ENCODE peak calls at places on chromosomes 16 and 17, in six cellular contexts. N is spleen, Y is MM.1S, D is fibroblast of lung, Q is esophagus muscularis mucosa, B is RWPE1. X is an unnamed sample.

GRCh38 chr16:87411375-87412271 is 19.5 kb downstream of the MAP1LC3B start:
- DNase-seq in N (peak), Y (no peak), D (no peak), Q (no peak), B (no peak), X (no peak)

GRCh38 chr16:89317101-89317671 is 99.7 kb downstream of the ZNF778 start:
- DNase-seq in N (peak), Y (no peak), D (no peak), Q (no peak), B (no peak), X (no peak)

GRCh38 chr16:82992826-82993225 is 366.1 kb downstream of the CDH13 start:
- DNase-seq in N (no peak), Y (no peak), D (no peak), Q (no peak), B (no peak), X (no peak)

GRCh38 chr16:87914326-87914725 is 22.0 kb downstream of the CA5A start:
- DNase-seq in N (no peak), Y (no peak), D (no peak), Q (no peak), B (no peak), X (no peak)

GRCh38 chr16:3950343-3951193 is 70.1 kb upstream of the CREBBP start:
- DNase-seq in N (no peak), Y (no peak), D (peak), Q (no peak), B (peak), X (no peak)

GRCh38 chr16:56477096-56477878 is 25.9 kb downstream of the OGFOD1 start:
- DNase-seq in N (no peak), Y (no peak), D (peak), Q (no peak), B (peak), X (peak)

GRCh38 chr16:88907768-88908167 is 41.3 kb upstream of the PABPN1L start:
- DNase-seq in N (no peak), Y (no peak), D (peak), Q (no peak), B (peak), X (peak)

GRCh38 chr16:88686062-88686438 is 257 bp downstream of the SNAI3 start:
- DNase-seq in N (peak), Y (peak), D (no peak), Q (no peak), B (no peak), X (no peak)

GRCh38 chr16:31093132-31093703 is 1.4 kb downstream of the VKORC1 start:
- DNase-seq in N (peak), Y (no peak), D (peak), Q (no peak), B (peak), X (no peak)

GRCh38 chr16:16093625-16094332 is 129.5 kb downstream of the ABCC6 start:
- DNase-seq in N (no peak), Y (no peak), D (no peak), Q (no peak), B (no peak), X (no peak)

GRCh38 chr17:58329808-58330543 is 1.4 kb upstream of the TSPOAP1 start:
- DNase-seq in N (no peak), Y (peak), D (no peak), Q (no peak), B (no peak), X (no peak)

GRCh38 chr17:61309362-61309761 is 90.3 kb upstream of the TBX2 start:
- DNase-seq in N (no peak), Y (no peak), D (no peak), Q (no peak), B (no peak), X (no peak)

GRCh38 chr17:7015587-7016020 is 3.2 kb downstream of the RNASEK start:
- DNase-seq in N (peak), Y (peak), D (no peak), Q (no peak), B (no peak), X (no peak)

GRCh38 chr17:66191607-66192377 is at the start of gene CEP112:
- DNase-seq in N (peak), Y (peak), D (peak), Q (no peak), B (peak), X (no peak)

GRCh38 chr16:89586853-89587252 is 11.3 kb downstream of the CPNE7 start:
- DNase-seq in N (no peak), Y (no peak), D (peak), Q (no peak), B (no peak), X (no peak)

GRCh38 chr16:31476305-31477219 is 4.6 kb downstream of the TGFB1I1 start:
- DNase-seq in N (peak), Y (peak), D (no peak), Q (no peak), B (no peak), X (no peak)

GRCh38 chr16:88591577-88592021 is 21.4 kb downstream of the ZC3H18 start:
- DNase-seq in N (no peak), Y (peak), D (peak), Q (peak), B (no peak), X (no peak)

GRCh38 chr16:50665128-50665878 is 15.8 kb downstream of the SNX20 start:
- DNase-seq in N (peak), Y (peak), D (peak), Q (peak), B (peak), X (no peak)

GRCh38 chr17:27810211-27810901 is 10.0 kb upstream of the NOS2 start:
- DNase-seq in N (no peak), Y (peak), D (no peak), Q (no peak), B (no peak), X (no peak)

GRCh38 chr17:73799781-73800627 is 155.8 kb upstream of the SDK2 start:
- DNase-seq in N (no peak), Y (no peak), D (no peak), Q (no peak), B (peak), X (no peak)

GRCh38 chr16:69522732-69523404 is 42.9 kb upstream of the NFAT5 start:
- DNase-seq in N (no peak), Y (no peak), D (no peak), Q (no peak), B (no peak), X (no peak)

GRCh38 chr17:14198013-14198412 is 38.6 kb downstream of the CDRT15 start:
- DNase-seq in N (no peak), Y (no peak), D (no peak), Q (no peak), B (no peak), X (no peak)

GRCh38 chr17:8706431-8706830 is 38.2 kb downstream of the CCDC42 start:
- DNase-seq in N (no peak), Y (no peak), D (no peak), Q (no peak), B (no peak), X (no peak)

GRCh38 chr17:78343433-78344201 is 16.3 kb downstream of the SOCS3 start:
- DNase-seq in N (peak), Y (peak), D (no peak), Q (no peak), B (no peak), X (no peak)

GRCh38 chr16:88069397-88070168 is 118.3 kb downstream of the BANP start:
- DNase-seq in N (peak), Y (peak), D (no peak), Q (no peak), B (no peak), X (no peak)

GRCh38 chr17:72715906-72716572 is 376.4 kb downstream of the SLC39A11 start:
- DNase-seq in N (no peak), Y (no peak), D (peak), Q (no peak), B (peak), X (peak)

GRCh38 chr16:69055003-69055402 is 50.5 kb upstream of the HAS3 start:
- DNase-seq in N (no peak), Y (no peak), D (peak), Q (no peak), B (no peak), X (no peak)

GRCh38 chr17:12789075-12789975 is at the start of gene ARHGAP44:
- DNase-seq in N (peak), Y (no peak), D (peak), Q (no peak), B (peak), X (peak)
- H3K27ac ChIP-seq in N (peak), Y (no peak), D (no peak), Q (peak), B (no peak), X (no peak)

DNA sequence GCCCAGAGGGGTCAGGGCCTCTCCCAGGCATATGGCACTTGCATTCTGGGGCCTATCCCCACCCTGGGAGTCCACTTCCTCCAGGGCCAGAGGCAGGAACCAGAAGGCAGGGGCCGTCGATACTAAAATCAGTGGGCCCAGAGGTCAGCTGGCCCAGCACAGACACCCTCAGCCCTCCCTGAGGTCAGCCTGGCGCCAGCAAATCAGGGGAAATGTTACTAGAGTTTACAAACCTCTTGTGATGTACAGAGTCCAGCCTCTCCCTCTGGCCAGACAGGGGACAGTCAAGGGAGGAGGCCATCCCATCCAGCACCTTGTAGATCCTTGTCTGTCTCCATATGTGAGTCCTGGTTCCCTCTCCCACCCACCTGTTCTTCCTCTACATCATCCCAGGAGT is 10.8 kb downstream of the CDH5 start:
- DNase-seq in N (peak), Y (no peak), D (no peak), Q (no peak), B (no peak), X (no peak)
- H3K27ac ChIP-seq in N (no peak), Y (no peak), D (no peak), Q (peak), B (no peak), X (no peak)

GRCh38 chr17:75151893-75152292 is 2.4 kb downstream of the JPT1 start:
- DNase-seq in N (no peak), Y (no peak), D (peak), Q (no peak), B (peak), X (no peak)
- H3K27ac ChIP-seq in N (no peak), Y (no peak), D (no peak), Q (no peak), B (peak), X (no peak)

DNA sequence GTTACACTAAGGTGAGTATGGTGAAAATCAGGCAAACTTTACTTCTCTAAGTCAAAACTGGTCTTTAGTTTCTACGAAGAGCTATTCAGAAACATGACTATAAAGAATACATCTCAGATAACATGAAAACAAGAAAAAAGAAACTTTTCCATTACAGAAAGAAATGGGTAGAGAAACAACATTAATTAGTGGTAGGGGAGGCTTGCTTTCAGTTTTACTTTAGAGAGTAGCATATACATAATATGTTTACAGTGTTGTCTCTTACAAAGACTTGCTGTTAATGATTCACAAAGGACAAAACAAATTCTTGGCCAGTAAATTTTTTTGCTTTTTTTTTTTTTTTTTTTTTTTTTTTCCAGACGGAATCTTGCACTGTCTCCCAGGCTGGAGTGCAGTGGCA is 34.2 kb downstream of the CRLF3 start:
- DNase-seq in N (no peak), Y (peak), D (no peak), Q (no peak), B (no peak), X (no peak)
- H3K27ac ChIP-seq in N (no peak), Y (peak), D (no peak), Q (no peak), B (no peak), X (no peak)

GRCh38 chr17:17110520-17110919 is 68.3 kb downstream of the MPRIP start:
- DNase-seq in N (no peak), Y (no peak), D (no peak), Q (no peak), B (no peak), X (no peak)

GRCh38 chr17:17112628-17113200 is 70.5 kb downstream of the MPRIP start:
- DNase-seq in N (no peak), Y (no peak), D (no peak), Q (no peak), B (no peak), X (no peak)

GRCh38 chr17:17109231-17109630 is 67.0 kb downstream of the MPRIP start:
- DNase-seq in N (no peak), Y (no peak), D (no peak), Q (no peak), B (no peak), X (no peak)

GRCh38 chr17:17109896-17110295 is 67.6 kb downstream of the MPRIP start:
- DNase-seq in N (peak), Y (no peak), D (no peak), Q (no peak), B (peak), X (peak)

GRCh38 chr17:17111401-17112393 is 69.4 kb downstream of the MPRIP start:
- DNase-seq in N (peak), Y (no peak), D (no peak), Q (no peak), B (no peak), X (no peak)
- H3K27ac ChIP-seq in N (no peak), Y (no peak), D (no peak), Q (no peak), B (peak), X (peak)

X was measured in epithelial cell of prostate.